ENCODE peak calls at places on chromosomes 6 and 20, in nine cellular contexts. One of them, this sample, is unnamed.

GRCh38 chr20:44692932-44693476 is 22.2 kb upstream of the CCN5 start:
- DNase-seq in ovary: peak; percentile 90
- DNase-seq in effector memory CD4-positive, alpha-beta T cell: no peak
- DNase-seq in CD8-positive, alpha-beta T cell: no peak
- DNase-seq in K562: no peak
- DNase-seq in CD8-positive, alpha-beta memory T cell: no peak
- DNase-seq in Peyer's patch: no peak
- DNase-seq in A673: no peak
- DNase-seq in heart left ventricle: peak; percentile 84
- DNase-seq in this sample: peak; percentile 93

GRCh38 chr20:63641792-63642517 is 11.3 kb downstream of the STMN3 start:
- DNase-seq in effector memory CD4-positive, alpha-beta T cell: peak; percentile 96
- DNase-seq in CD8-positive, alpha-beta T cell: peak; percentile 97
- DNase-seq in heart left ventricle: peak; percentile 92
- DNase-seq in Peyer's patch: peak; percentile 93
- DNase-seq in K562: peak; percentile 95
- DNase-seq in ovary: peak; percentile 94
- DNase-seq in CD8-positive, alpha-beta memory T cell: peak; percentile 96
- DNase-seq in A673: peak; percentile 83
- DNase-seq in this sample: peak; percentile 93

GRCh38 chr6:139533573-139534471 is 159.4 kb upstream of the CITED2 start:
- DNase-seq in ovary: no peak
- DNase-seq in A673: peak; percentile 75
- DNase-seq in CD8-positive, alpha-beta memory T cell: no peak
- DNase-seq in K562: peak; percentile 73
- DNase-seq in CD8-positive, alpha-beta T cell: no peak
- DNase-seq in effector memory CD4-positive, alpha-beta T cell: no peak
- DNase-seq in Peyer's patch: no peak
- DNase-seq in heart left ventricle: no peak
- DNase-seq in this sample: no peak

GRCh38 chr6:117906905-117907599 is at the start of gene SLC35F1:
- DNase-seq in ovary: peak; percentile 40
- DNase-seq in Peyer's patch: no peak
- DNase-seq in K562: peak; percentile 21
- DNase-seq in effector memory CD4-positive, alpha-beta T cell: no peak
- DNase-seq in CD8-positive, alpha-beta memory T cell: no peak
- DNase-seq in A673: peak; percentile 56
- DNase-seq in heart left ventricle: peak; percentile 27
- DNase-seq in CD8-positive, alpha-beta T cell: no peak
- DNase-seq in this sample: peak; percentile 73

GRCh38 chr20:24497851-24498250 is 28.4 kb downstream of the SYNDIG1 start:
- DNase-seq in ovary: no peak
- DNase-seq in K562: no peak
- DNase-seq in A673: peak; percentile 33
- DNase-seq in CD8-positive, alpha-beta memory T cell: no peak
- DNase-seq in CD8-positive, alpha-beta T cell: no peak
- DNase-seq in heart left ventricle: no peak
- DNase-seq in effector memory CD4-positive, alpha-beta T cell: no peak
- DNase-seq in Peyer's patch: no peak
- DNase-seq in this sample: no peak

GRCh38 chr6:31717499-31718222 is 2.5 kb downstream of the LY6G6D start:
- DNase-seq in CD8-positive, alpha-beta memory T cell: no peak
- DNase-seq in ovary: no peak
- DNase-seq in Peyer's patch: no peak
- DNase-seq in CD8-positive, alpha-beta T cell: no peak
- DNase-seq in K562: peak; percentile 90
- DNase-seq in effector memory CD4-positive, alpha-beta T cell: no peak
- DNase-seq in A673: no peak
- DNase-seq in heart left ventricle: no peak
- DNase-seq in this sample: no peak

GRCh38 chr6:53858913-53859312 is 64.1 kb downstream of the LRRC1 start:
- DNase-seq in ovary: no peak
- DNase-seq in A673: no peak
- DNase-seq in effector memory CD4-positive, alpha-beta T cell: no peak
- DNase-seq in K562: no peak
- DNase-seq in heart left ventricle: no peak
- DNase-seq in CD8-positive, alpha-beta memory T cell: no peak
- DNase-seq in Peyer's patch: no peak
- DNase-seq in CD8-positive, alpha-beta T cell: no peak
- DNase-seq in this sample: no peak

GRCh38 chr6:38504996-38505395 is 134.7 kb downstream of the BTBD9 start:
- DNase-seq in CD8-positive, alpha-beta memory T cell: no peak
- DNase-seq in ovary: no peak
- DNase-seq in K562: no peak
- DNase-seq in heart left ventricle: no peak
- DNase-seq in effector memory CD4-positive, alpha-beta T cell: no peak
- DNase-seq in Peyer's patch: no peak
- DNase-seq in A673: no peak
- DNase-seq in CD8-positive, alpha-beta T cell: no peak
- DNase-seq in this sample: no peak

DNA sequence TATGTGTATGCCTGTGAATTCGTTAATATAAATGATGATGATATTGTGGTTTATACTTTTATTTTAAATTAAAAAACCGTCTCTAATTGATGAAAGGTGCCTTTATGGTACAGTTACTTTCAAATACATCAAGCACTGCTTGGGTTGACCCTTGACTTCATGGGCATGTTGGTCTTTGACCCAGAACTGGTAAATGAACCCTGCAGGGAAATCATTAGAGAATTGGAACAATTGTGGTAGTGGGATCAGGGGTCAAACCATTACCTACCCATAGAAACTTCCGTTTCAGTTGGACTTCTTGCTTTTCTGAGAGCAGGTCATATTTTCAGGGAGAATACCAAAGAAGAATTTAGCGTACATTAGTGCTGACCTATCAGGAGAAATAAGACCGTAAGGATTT is 258.0 kb downstream of the TMEM242 start:
- DNase-seq in K562: no peak
- DNase-seq in Peyer's patch: no peak
- DNase-seq in ovary: no peak
- DNase-seq in CD8-positive, alpha-beta memory T cell: no peak
- DNase-seq in A673: no peak
- DNase-seq in effector memory CD4-positive, alpha-beta T cell: no peak
- DNase-seq in CD8-positive, alpha-beta T cell: no peak
- DNase-seq in heart left ventricle: no peak
- DNase-seq in this sample: no peak
- H3K27me3 ChIP-seq in K562: no peaks in the 10 kb centered on the region
- H3K27me3 ChIP-seq in Peyer's patch: no peaks in the 10 kb centered on the region
- H3K27me3 ChIP-seq in ovary: no peaks in the 10 kb centered on the region
- H3K27me3 ChIP-seq in CD8-positive, alpha-beta memory T cell: no peaks in the 10 kb centered on the region
- H3K27me3 ChIP-seq in A673: no peaks in the 10 kb centered on the region
- H3K27me3 ChIP-seq in effector memory CD4-positive, alpha-beta T cell: no peaks in the 10 kb centered on the region
- H3K27me3 ChIP-seq in CD8-positive, alpha-beta T cell: no peaks in the 10 kb centered on the region
- H3K27me3 ChIP-seq in heart left ventricle: no peaks in the 10 kb centered on the region
- H3K27me3 ChIP-seq in this sample: no peaks in the 10 kb centered on the region

GRCh38 chr20:3041818-3042504 is 1.5 kb upstream of the GNRH2 start:
- DNase-seq in CD8-positive, alpha-beta T cell: no peak
- DNase-seq in ovary: peak; percentile 44
- DNase-seq in CD8-positive, alpha-beta memory T cell: no peak
- DNase-seq in Peyer's patch: no peak
- DNase-seq in A673: no peak
- DNase-seq in K562: no peak
- DNase-seq in effector memory CD4-positive, alpha-beta T cell: no peak
- DNase-seq in heart left ventricle: no peak
- DNase-seq in this sample: no peak
- H3K4me3 ChIP-seq in CD8-positive, alpha-beta T cell: no peak overlapping the region
- H3K4me3 ChIP-seq in ovary: no peak overlapping the region
- H3K4me3 ChIP-seq in CD8-positive, alpha-beta memory T cell: no peak overlapping the region
- H3K4me3 ChIP-seq in Peyer's patch: no peak overlapping the region
- H3K4me3 ChIP-seq in A673: no peak overlapping the region
- H3K4me3 ChIP-seq in K562: no peak overlapping the region
- H3K4me3 ChIP-seq in effector memory CD4-positive, alpha-beta T cell: no peak overlapping the region
- H3K4me3 ChIP-seq in heart left ventricle: no peak overlapping the region
- H3K4me3 ChIP-seq in this sample: no peak overlapping the region

GRCh38 chr20:47139934-47140333 is 216.6 kb downstream of the ZMYND8 start:
- DNase-seq in effector memory CD4-positive, alpha-beta T cell: no peak
- DNase-seq in A673: no peak
- DNase-seq in K562: no peak
- DNase-seq in ovary: no peak
- DNase-seq in CD8-positive, alpha-beta memory T cell: no peak
- DNase-seq in CD8-positive, alpha-beta T cell: no peak
- DNase-seq in heart left ventricle: no peak
- DNase-seq in Peyer's patch: no peak
- DNase-seq in this sample: no peak

GRCh38 chr20:47133809-47134456 is 222.6 kb downstream of the ZMYND8 start:
- DNase-seq in ovary: no peak
- DNase-seq in Peyer's patch: no peak
- DNase-seq in heart left ventricle: no peak
- DNase-seq in CD8-positive, alpha-beta T cell: no peak
- DNase-seq in effector memory CD4-positive, alpha-beta T cell: no peak
- DNase-seq in K562: no peak
- DNase-seq in A673: peak; percentile 32
- DNase-seq in CD8-positive, alpha-beta memory T cell: no peak
- DNase-seq in this sample: peak; percentile 82

GRCh38 chr20:47137231-47137865 is 219.2 kb downstream of the ZMYND8 start:
- DNase-seq in A673: no peak
- DNase-seq in heart left ventricle: no peak
- DNase-seq in Peyer's patch: no peak
- DNase-seq in K562: no peak
- DNase-seq in effector memory CD4-positive, alpha-beta T cell: no peak
- DNase-seq in CD8-positive, alpha-beta memory T cell: no peak
- DNase-seq in CD8-positive, alpha-beta T cell: no peak
- DNase-seq in ovary: no peak
- DNase-seq in this sample: no peak

GRCh38 chr20:47141350-47141921 is 215.1 kb downstream of the ZMYND8 start:
- DNase-seq in CD8-positive, alpha-beta memory T cell: no peak
- DNase-seq in effector memory CD4-positive, alpha-beta T cell: no peak
- DNase-seq in A673: no peak
- DNase-seq in K562: no peak
- DNase-seq in heart left ventricle: no peak
- DNase-seq in ovary: no peak
- DNase-seq in Peyer's patch: no peak
- DNase-seq in CD8-positive, alpha-beta T cell: no peak
- DNase-seq in this sample: no peak

GRCh38 chr20:47136782-47137181 is 219.7 kb downstream of the ZMYND8 start:
- DNase-seq in K562: no peak
- DNase-seq in CD8-positive, alpha-beta memory T cell: no peak
- DNase-seq in heart left ventricle: no peak
- DNase-seq in ovary: no peak
- DNase-seq in effector memory CD4-positive, alpha-beta T cell: no peak
- DNase-seq in Peyer's patch: no peak
- DNase-seq in CD8-positive, alpha-beta T cell: no peak
- DNase-seq in A673: no peak
- DNase-seq in this sample: no peak
- H3K4me1 ChIP-seq in K562: no peaks in the 10 kb centered on the region
- H3K4me1 ChIP-seq in CD8-positive, alpha-beta memory T cell: no peaks in the 10 kb centered on the region
- H3K4me1 ChIP-seq in heart left ventricle: no peaks in the 10 kb centered on the region
- H3K4me1 ChIP-seq in ovary: no peaks in the 10 kb centered on the region
- H3K4me1 ChIP-seq in effector memory CD4-positive, alpha-beta T cell: no peaks in the 10 kb centered on the region
- H3K4me1 ChIP-seq in Peyer's patch: no peaks in the 10 kb centered on the region
- H3K4me1 ChIP-seq in CD8-positive, alpha-beta T cell: no peaks in the 10 kb centered on the region
- H3K4me1 ChIP-seq in A673: no peaks in the 10 kb centered on the region
- H3K4me1 ChIP-seq in this sample: no peaks in the 10 kb centered on the region

GRCh38 chr20:18041462-18041861 is 16.3 kb downstream of the OVOL2 start:
- DNase-seq in CD8-positive, alpha-beta memory T cell: no peak
- DNase-seq in heart left ventricle: no peak
- DNase-seq in ovary: no peak
- DNase-seq in K562: no peak
- DNase-seq in CD8-positive, alpha-beta T cell: no peak
- DNase-seq in Peyer's patch: no peak
- DNase-seq in effector memory CD4-positive, alpha-beta T cell: no peak
- DNase-seq in A673: no peak
- DNase-seq in this sample: no peak
- H3K27me3 ChIP-seq in CD8-positive, alpha-beta memory T cell: no peaks in the 10 kb centered on the region
- H3K27me3 ChIP-seq in heart left ventricle: no peaks in the 10 kb centered on the region
- H3K27me3 ChIP-seq in ovary: no peaks in the 10 kb centered on the region
- H3K27me3 ChIP-seq in K562: peaks cover 50% of the 10 kb centered on the region
- H3K27me3 ChIP-seq in CD8-positive, alpha-beta T cell: no peaks in the 10 kb centered on the region
- H3K27me3 ChIP-seq in Peyer's patch: no peaks in the 10 kb centered on the region
- H3K27me3 ChIP-seq in effector memory CD4-positive, alpha-beta T cell: peaks cover 3% of the 10 kb centered on the region
- H3K27me3 ChIP-seq in A673: peaks cover 39% of the 10 kb centered on the region
- H3K27me3 ChIP-seq in this sample: no peaks in the 10 kb centered on the region